ENCODE peak calls at places on chromosomes 6 and 20, in eight cellular contexts. O, T, G, Q, M, N, F and U are unnamed samples.

GRCh38 chr6:28371706-28372451 is 22.1 kb downstream of the ZKSCAN3 start:
- DNase-seq in T (no peak), M (no peak), N (no peak), G (peak; percentile 19), Q (no peak), O (no peak), F (no peak), U (no peak)

GRCh38 chr6:157126183-157127098 is 196.9 kb downstream of the TMEM242 start:
- DNase-seq in T (no peak), G (no peak), Q (no peak), M (no peak), O (no peak), N (no peak), F (no peak), U (no peak)

GRCh38 chr6:129104560-129104959 is 221.6 kb downstream of the LAMA2 start:
- DNase-seq in G (no peak), Q (no peak), F (no peak), M (no peak), O (no peak), T (no peak), N (no peak), U (no peak)

GRCh38 chr6:135546680-135547418 is 49.3 kb upstream of the AHI1 start:
- DNase-seq in N (peak; percentile 30), Q (no peak), M (no peak), O (no peak), F (peak; percentile 25), T (no peak), G (no peak), U (no peak)

GRCh38 chr6:22062807-22063408 is 233.9 kb downstream of the PRL start:
- DNase-seq in G (no peak), N (no peak), Q (no peak), F (no peak), O (no peak), T (no peak), M (no peak), U (no peak)

GRCh38 chr20:62595491-62595890 is 46.8 kb upstream of the SLCO4A1 start:
- DNase-seq in T (peak; percentile 33), N (peak; percentile 73), O (peak; percentile 67), G (no peak), Q (no peak), M (no peak), F (peak; percentile 57), U (no peak)

GRCh38 chr6:16540804-16541752 is 220.2 kb downstream of the ATXN1 start:
- DNase-seq in F (peak; percentile 24), M (peak; percentile 8), T (no peak), G (no peak), Q (peak; percentile 63), O (no peak), N (peak; percentile 73), U (peak; percentile 62)

GRCh38 chr6:12806811-12807210 is 90.2 kb downstream of the PHACTR1 start:
- DNase-seq in M (no peak), O (no peak), G (no peak), T (no peak), Q (no peak), F (no peak), N (no peak), U (no peak)

GRCh38 chr20:23136893-23137745 is 51.0 kb upstream of the CD93 start:
- DNase-seq in O (no peak), Q (peak; percentile 97), T (no peak), N (no peak), G (no peak), F (no peak), M (no peak), U (peak; percentile 91)

GRCh38 chr20:53032021-53033001 is 60.2 kb downstream of the TSHZ2 start:
- DNase-seq in O (no peak), M (no peak), N (peak; percentile 38), T (no peak), F (no peak), Q (no peak), G (no peak), U (peak; percentile 48)

GRCh38 chr6:46062312-46062711 is 46.7 kb upstream of the CLIC5 start:
- DNase-seq in Q (no peak), T (no peak), M (no peak), F (no peak), G (no peak), O (no peak), N (no peak), U (no peak)

GRCh38 chr6:132133734-132134490 is 182.7 kb upstream of the CCN2 start:
- DNase-seq in M (no peak), F (no peak), O (no peak), N (no peak), G (peak; percentile 53), Q (no peak), T (peak; percentile 76), U (peak; percentile 14)

GRCh38 chr20:50874758-50875665 is 56.2 kb downstream of the ADNP start:
- DNase-seq in G (no peak), M (no peak), F (no peak), N (no peak), Q (no peak), T (no peak), O (no peak), U (no peak)

GRCh38 chr6:128167552-128167951 is 266.7 kb upstream of the THEMIS start:
- DNase-seq in O (no peak), F (no peak), Q (no peak), M (no peak), T (no peak), N (no peak), G (no peak), U (no peak)

GRCh38 chr20:11378252-11378651 is 539.4 kb upstream of the BTBD3 start:
- DNase-seq in F (no peak), O (no peak), M (no peak), T (no peak), Q (no peak), G (no peak), N (no peak), U (no peak)

GRCh38 chr6:27141472-27142015 is 106.0 kb upstream of the PRSS16 start:
- DNase-seq in T (no peak), G (peak; percentile 63), Q (no peak), O (no peak), M (no peak), N (no peak), F (no peak), U (no peak)

GRCh38 chr20:38872491-38873049 is 53.6 kb upstream of the FAM83D start:
- DNase-seq in T (no peak), Q (no peak), F (no peak), N (no peak), O (no peak), M (no peak), G (peak; percentile 32), U (no peak)

GRCh38 chr6:119346450-119346849 is 3.1 kb downstream of the MAN1A1 start:
- DNase-seq in N (no peak), F (no peak), M (no peak), O (no peak), Q (no peak), G (peak; percentile 21), T (no peak), U (no peak)

DNA sequence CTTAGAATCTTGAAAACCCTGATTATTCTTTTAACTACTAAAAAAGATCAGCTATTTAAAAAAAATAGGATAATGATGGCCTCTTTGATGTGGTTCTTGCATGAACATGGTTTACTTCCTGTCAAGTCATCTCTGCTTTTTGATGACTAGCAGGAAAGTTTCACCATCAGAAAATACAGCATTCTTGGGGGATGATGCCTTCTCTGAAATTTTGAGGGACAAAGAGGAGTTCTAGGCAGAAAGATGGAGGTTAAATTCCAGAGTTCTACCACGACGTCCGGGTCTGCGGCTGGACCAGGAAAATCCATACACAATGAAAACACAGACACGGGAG is 130.4 kb downstream of the OLIG3 start:
- DNase-seq in O (no peak), M (no peak), G (peak; percentile 12), F (no peak), Q (no peak), T (peak; percentile 11), N (no peak), U (no peak)
- H3K27ac ChIP-seq in O (no peak overlapping the region), M (no peak overlapping the region), G (no peak overlapping the region), F (no peak overlapping the region), Q (no peak overlapping the region), T (no peak overlapping the region), N (no peak overlapping the region), U (no peak overlapping the region)

DNA sequence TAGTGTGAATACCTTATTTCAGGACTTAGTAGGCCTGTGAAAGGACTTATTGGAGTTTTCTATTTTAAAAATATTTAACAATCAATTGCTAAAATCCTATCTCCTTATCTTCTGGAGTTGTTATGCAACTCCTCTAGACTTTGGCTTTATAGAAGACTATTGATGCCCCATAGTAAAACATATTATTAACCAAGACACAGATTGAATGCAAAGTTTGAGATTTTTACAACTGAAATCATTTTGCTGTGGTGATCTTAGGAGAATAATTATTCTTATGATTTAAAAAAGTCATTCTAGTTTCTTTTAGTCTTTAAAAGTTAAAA is 4.5 kb downstream of the HEY2 start:
- DNase-seq in M (no peak), O (no peak), G (no peak), N (no peak), Q (no peak), F (no peak), T (no peak), U (no peak)
- TF ChIP-seq CTCF in M (no peak), O (no peak), G (peak; percentile 59), N (no peak), Q (no peak), F (no peak), T (no peak), U (no peak)

GRCh38 chr6:34285571-34285970 is 36.8 kb upstream of the SMIM29 start:
- DNase-seq in Q (no peak), N (no peak), M (no peak), T (no peak), G (no peak), O (no peak), F (no peak), U (no peak)
- H3K36me3 ChIP-seq in Q (peaks cover 4% of the 10 kb centered on the region), N (no peaks in the 10 kb centered on the region), M (no peaks in the 10 kb centered on the region), T (peaks cover 7% of the 10 kb centered on the region), G (peaks cover 67% of the 10 kb centered on the region), O (peaks cover 32% of the 10 kb centered on the region), F (no peaks in the 10 kb centered on the region), U (no peaks in the 10 kb centered on the region)

GRCh38 chr20:14538433-14538832 is 201.0 kb upstream of the FLRT3 start:
- DNase-seq in Q (no peak), G (no peak), M (no peak), N (no peak), O (no peak), F (no peak), T (no peak), U (no peak)
- H3K27ac ChIP-seq in Q (no peak overlapping the region), G (no peak overlapping the region), M (no peak overlapping the region), N (no peak overlapping the region), O (no peak overlapping the region), F (no peak overlapping the region), T (no peak overlapping the region), U (no peak overlapping the region)

DNA sequence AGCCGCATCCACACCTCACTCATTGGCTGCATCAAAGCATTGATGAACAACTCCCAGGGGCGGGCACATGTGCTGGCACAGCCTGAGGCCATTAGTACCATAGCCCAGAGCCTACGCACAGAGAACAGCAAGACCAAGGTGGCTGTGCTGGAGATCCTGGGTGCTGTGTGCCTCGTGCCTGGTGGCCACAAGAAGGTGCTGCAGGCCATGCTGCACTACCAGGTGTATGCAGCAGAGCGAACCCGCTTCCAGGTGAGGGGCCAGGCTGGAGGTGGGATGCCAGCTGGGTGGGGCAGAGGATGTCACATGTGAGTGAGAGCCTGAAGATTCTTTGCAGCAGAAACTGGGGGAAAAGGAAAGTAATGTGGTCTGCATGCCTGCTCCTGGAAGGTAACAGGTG is 66.7 kb downstream of the MOCS1 start:
- DNase-seq in T (no peak), M (no peak), G (peak; percentile 32), Q (no peak), O (no peak), N (no peak), F (no peak), U (no peak)
- TF ChIP-seq CTCF in T (peak; percentile 43), M (no peak), G (peak; percentile 50), Q (no peak), O (no peak), N (no peak), F (no peak), U (no peak)